ENCODE peak calls at places on chromosomes 11 and 22, in eight cellular contexts. One of them, this sample, is unnamed. For H3K27me3 and H3K9me3, the result is how much of the 10 kb centered on the place peaks cover.

GRCh38 chr11:111718436-111719325 is 47.5 kb downstream of the PPP2R1B start:
- DNase-seq in CD8-positive, alpha-beta T cell: no peak
- DNase-seq in stomach: peak
- DNase-seq in heart right ventricle: no peak
- DNase-seq in HepG2: peak
- DNase-seq in upper lobe of left lung: no peak
- DNase-seq in right lobe of liver: no peak
- DNase-seq in CD4-positive, CD25-positive, alpha-beta regulatory T cell: no peak
- DNase-seq in this sample: peak

GRCh38 chr22:26172389-26172990 is 3.2 kb downstream of the SEZ6L start:
- DNase-seq in CD8-positive, alpha-beta T cell: peak
- DNase-seq in right lobe of liver: peak
- DNase-seq in upper lobe of left lung: no peak
- DNase-seq in HepG2: peak
- DNase-seq in heart right ventricle: no peak
- DNase-seq in CD4-positive, CD25-positive, alpha-beta regulatory T cell: no peak
- DNase-seq in stomach: no peak
- DNase-seq in this sample: peak

GRCh38 chr11:76918941-76919386 is 58.2 kb downstream of the ACER3 start:
- DNase-seq in HepG2: peak
- DNase-seq in right lobe of liver: no peak
- DNase-seq in heart right ventricle: no peak
- DNase-seq in upper lobe of left lung: no peak
- DNase-seq in stomach: no peak
- DNase-seq in CD8-positive, alpha-beta T cell: no peak
- DNase-seq in CD4-positive, CD25-positive, alpha-beta regulatory T cell: no peak
- DNase-seq in this sample: peak

GRCh38 chr22:49186293-49186692 is 641.4 kb downstream of the BRD1 start:
- DNase-seq in CD8-positive, alpha-beta T cell: no peak
- DNase-seq in right lobe of liver: no peak
- DNase-seq in stomach: no peak
- DNase-seq in CD4-positive, CD25-positive, alpha-beta regulatory T cell: no peak
- DNase-seq in upper lobe of left lung: no peak
- DNase-seq in HepG2: no peak
- DNase-seq in heart right ventricle: no peak
- DNase-seq in this sample: no peak

GRCh38 chr22:33328789-33329296 is 270.7 kb upstream of the SYN3 start:
- DNase-seq in right lobe of liver: no peak
- DNase-seq in stomach: no peak
- DNase-seq in upper lobe of left lung: no peak
- DNase-seq in HepG2: peak
- DNase-seq in CD8-positive, alpha-beta T cell: no peak
- DNase-seq in heart right ventricle: no peak
- DNase-seq in CD4-positive, CD25-positive, alpha-beta regulatory T cell: no peak
- DNase-seq in this sample: no peak

GRCh38 chr22:38513063-38513462 is 7.0 kb upstream of the DDX17 start:
- DNase-seq in upper lobe of left lung: no peak
- DNase-seq in stomach: no peak
- DNase-seq in HepG2: peak
- DNase-seq in heart right ventricle: no peak
- DNase-seq in CD4-positive, CD25-positive, alpha-beta regulatory T cell: no peak
- DNase-seq in right lobe of liver: peak
- DNase-seq in CD8-positive, alpha-beta T cell: peak
- DNase-seq in this sample: no peak

GRCh38 chr11:30786392-30787120 is 200.4 kb upstream of the MPPED2 start:
- DNase-seq in heart right ventricle: no peak
- DNase-seq in CD8-positive, alpha-beta T cell: no peak
- DNase-seq in upper lobe of left lung: no peak
- DNase-seq in stomach: no peak
- DNase-seq in HepG2: peak
- DNase-seq in right lobe of liver: no peak
- DNase-seq in CD4-positive, CD25-positive, alpha-beta regulatory T cell: no peak
- DNase-seq in this sample: no peak

GRCh38 chr22:29328566-29329500 is 13.3 kb upstream of the RASL10A start:
- DNase-seq in CD8-positive, alpha-beta T cell: no peak
- DNase-seq in HepG2: no peak
- DNase-seq in stomach: no peak
- DNase-seq in right lobe of liver: no peak
- DNase-seq in upper lobe of left lung: no peak
- DNase-seq in CD4-positive, CD25-positive, alpha-beta regulatory T cell: no peak
- DNase-seq in heart right ventricle: no peak
- DNase-seq in this sample: no peak

GRCh38 chr22:46047841-46048595 is 71.1 kb upstream of the WNT7B start:
- DNase-seq in heart right ventricle: no peak
- DNase-seq in HepG2: no peak
- DNase-seq in stomach: peak
- DNase-seq in CD4-positive, CD25-positive, alpha-beta regulatory T cell: no peak
- DNase-seq in right lobe of liver: peak
- DNase-seq in CD8-positive, alpha-beta T cell: no peak
- DNase-seq in upper lobe of left lung: no peak
- DNase-seq in this sample: no peak

GRCh38 chr11:763549-764321 is 13.6 kb downstream of the GATD1 start:
- DNase-seq in right lobe of liver: no peak
- DNase-seq in CD8-positive, alpha-beta T cell: no peak
- DNase-seq in heart right ventricle: no peak
- DNase-seq in stomach: no peak
- DNase-seq in upper lobe of left lung: peak
- DNase-seq in CD4-positive, CD25-positive, alpha-beta regulatory T cell: no peak
- DNase-seq in HepG2: no peak
- DNase-seq in this sample: no peak

GRCh38 chr11:10823152-10823579 is 14.4 kb upstream of the EIF4G2 start:
- DNase-seq in CD4-positive, CD25-positive, alpha-beta regulatory T cell: no peak
- DNase-seq in upper lobe of left lung: no peak
- DNase-seq in right lobe of liver: no peak
- DNase-seq in HepG2: no peak
- DNase-seq in stomach: no peak
- DNase-seq in heart right ventricle: no peak
- DNase-seq in CD8-positive, alpha-beta T cell: no peak
- DNase-seq in this sample: no peak

GRCh38 chr22:32737811-32738210 is 63.7 kb upstream of the TIMP3 start:
- DNase-seq in CD4-positive, CD25-positive, alpha-beta regulatory T cell: no peak
- DNase-seq in stomach: no peak
- DNase-seq in upper lobe of left lung: no peak
- DNase-seq in HepG2: no peak
- DNase-seq in right lobe of liver: no peak
- DNase-seq in heart right ventricle: no peak
- DNase-seq in CD8-positive, alpha-beta T cell: no peak
- DNase-seq in this sample: no peak

GRCh38 chr11:23359297-23359696 is 499.0 kb upstream of the CCDC179 start:
- DNase-seq in upper lobe of left lung: no peak
- DNase-seq in CD4-positive, CD25-positive, alpha-beta regulatory T cell: no peak
- DNase-seq in heart right ventricle: no peak
- DNase-seq in right lobe of liver: no peak
- DNase-seq in CD8-positive, alpha-beta T cell: no peak
- DNase-seq in stomach: no peak
- DNase-seq in HepG2: peak
- DNase-seq in this sample: no peak

GRCh38 chr11:46710821-46711269 is 8.2 kb upstream of the F2 start:
- DNase-seq in CD8-positive, alpha-beta T cell: no peak
- DNase-seq in CD4-positive, CD25-positive, alpha-beta regulatory T cell: no peak
- DNase-seq in right lobe of liver: peak
- DNase-seq in upper lobe of left lung: no peak
- DNase-seq in HepG2: no peak
- DNase-seq in heart right ventricle: peak
- DNase-seq in stomach: no peak
- DNase-seq in this sample: no peak

GRCh38 chr22:47423266-47423665 is 660.8 kb downstream of the TBC1D22A start:
- DNase-seq in stomach: no peak
- DNase-seq in upper lobe of left lung: no peak
- DNase-seq in CD8-positive, alpha-beta T cell: no peak
- DNase-seq in right lobe of liver: no peak
- DNase-seq in HepG2: no peak
- DNase-seq in CD4-positive, CD25-positive, alpha-beta regulatory T cell: no peak
- DNase-seq in heart right ventricle: no peak
- DNase-seq in this sample: no peak

GRCh38 chr22:47421846-47422245 is 659.4 kb downstream of the TBC1D22A start:
- DNase-seq in right lobe of liver: no peak
- DNase-seq in heart right ventricle: no peak
- DNase-seq in CD8-positive, alpha-beta T cell: no peak
- DNase-seq in upper lobe of left lung: no peak
- DNase-seq in HepG2: no peak
- DNase-seq in CD4-positive, CD25-positive, alpha-beta regulatory T cell: no peak
- DNase-seq in stomach: no peak
- DNase-seq in this sample: no peak

GRCh38 chr22:47423861-47424820 is 661.7 kb downstream of the TBC1D22A start:
- DNase-seq in upper lobe of left lung: no peak
- DNase-seq in CD4-positive, CD25-positive, alpha-beta regulatory T cell: no peak
- DNase-seq in HepG2: no peak
- DNase-seq in heart right ventricle: no peak
- DNase-seq in CD8-positive, alpha-beta T cell: no peak
- DNase-seq in stomach: no peak
- DNase-seq in right lobe of liver: no peak
- DNase-seq in this sample: no peak

GRCh38 chr22:47420211-47420610 is 657.8 kb downstream of the TBC1D22A start:
- DNase-seq in CD8-positive, alpha-beta T cell: no peak
- DNase-seq in heart right ventricle: no peak
- DNase-seq in upper lobe of left lung: no peak
- DNase-seq in stomach: no peak
- DNase-seq in right lobe of liver: no peak
- DNase-seq in CD4-positive, CD25-positive, alpha-beta regulatory T cell: no peak
- DNase-seq in HepG2: no peak
- DNase-seq in this sample: no peak

DNA sequence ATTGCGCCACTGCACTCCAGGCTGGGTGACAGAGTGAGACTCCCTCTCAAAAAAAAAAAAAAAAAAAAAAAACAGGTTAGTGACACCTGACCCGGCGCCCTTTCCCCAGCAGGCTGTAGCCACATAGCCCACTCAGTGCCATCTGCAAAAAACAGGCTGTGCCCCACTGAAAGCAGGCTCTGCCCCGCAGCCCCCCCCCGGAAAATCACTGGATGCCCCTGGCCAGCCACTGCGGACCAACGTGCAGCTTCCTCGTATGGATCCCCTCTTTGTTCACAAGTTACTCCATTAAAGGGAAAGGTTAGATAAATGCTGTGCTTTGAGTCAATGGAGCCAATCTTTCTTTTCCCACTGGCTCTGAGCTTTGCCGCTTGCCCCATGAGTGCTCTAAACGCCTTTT is 660.3 kb downstream of the TBC1D22A start:
- DNase-seq in upper lobe of left lung: peak
- DNase-seq in heart right ventricle: no peak
- DNase-seq in right lobe of liver: no peak
- DNase-seq in HepG2: no peak
- DNase-seq in CD4-positive, CD25-positive, alpha-beta regulatory T cell: no peak
- DNase-seq in CD8-positive, alpha-beta T cell: no peak
- DNase-seq in stomach: no peak
- DNase-seq in this sample: no peak
- H3K27me3 ChIP-seq in upper lobe of left lung: under half
- H3K27me3 ChIP-seq in heart right ventricle: half or more
- H3K27me3 ChIP-seq in right lobe of liver: under half
- H3K27me3 ChIP-seq in HepG2: under half
- H3K27me3 ChIP-seq in CD4-positive, CD25-positive, alpha-beta regulatory T cell: under half
- H3K27me3 ChIP-seq in CD8-positive, alpha-beta T cell: under half
- H3K27me3 ChIP-seq in stomach: under half
- H3K27me3 ChIP-seq in this sample: under half

GRCh38 chr11:2649848-2650247 is 49.9 kb downstream of the KCNQ1OT1 start:
- DNase-seq in HepG2: no peak
- DNase-seq in stomach: no peak
- DNase-seq in right lobe of liver: no peak
- DNase-seq in upper lobe of left lung: no peak
- DNase-seq in heart right ventricle: no peak
- DNase-seq in CD8-positive, alpha-beta T cell: no peak
- DNase-seq in CD4-positive, CD25-positive, alpha-beta regulatory T cell: no peak
- DNase-seq in this sample: no peak

GRCh38 chr11:2649400-2649799 is 50.4 kb downstream of the KCNQ1OT1 start:
- DNase-seq in CD4-positive, CD25-positive, alpha-beta regulatory T cell: no peak
- DNase-seq in HepG2: no peak
- DNase-seq in right lobe of liver: no peak
- DNase-seq in stomach: no peak
- DNase-seq in heart right ventricle: no peak
- DNase-seq in upper lobe of left lung: no peak
- DNase-seq in CD8-positive, alpha-beta T cell: no peak
- DNase-seq in this sample: no peak

GRCh38 chr11:2645779-2646118 is 54.0 kb downstream of the KCNQ1OT1 start:
- DNase-seq in CD8-positive, alpha-beta T cell: no peak
- DNase-seq in upper lobe of left lung: no peak
- DNase-seq in CD4-positive, CD25-positive, alpha-beta regulatory T cell: no peak
- DNase-seq in heart right ventricle: no peak
- DNase-seq in right lobe of liver: no peak
- DNase-seq in HepG2: no peak
- DNase-seq in stomach: no peak
- DNase-seq in this sample: no peak

GRCh38 chr11:2647953-2648352 is 51.8 kb downstream of the KCNQ1OT1 start:
- DNase-seq in stomach: no peak
- DNase-seq in heart right ventricle: no peak
- DNase-seq in right lobe of liver: no peak
- DNase-seq in CD8-positive, alpha-beta T cell: no peak
- DNase-seq in HepG2: no peak
- DNase-seq in upper lobe of left lung: no peak
- DNase-seq in CD4-positive, CD25-positive, alpha-beta regulatory T cell: no peak
- DNase-seq in this sample: no peak

DNA sequence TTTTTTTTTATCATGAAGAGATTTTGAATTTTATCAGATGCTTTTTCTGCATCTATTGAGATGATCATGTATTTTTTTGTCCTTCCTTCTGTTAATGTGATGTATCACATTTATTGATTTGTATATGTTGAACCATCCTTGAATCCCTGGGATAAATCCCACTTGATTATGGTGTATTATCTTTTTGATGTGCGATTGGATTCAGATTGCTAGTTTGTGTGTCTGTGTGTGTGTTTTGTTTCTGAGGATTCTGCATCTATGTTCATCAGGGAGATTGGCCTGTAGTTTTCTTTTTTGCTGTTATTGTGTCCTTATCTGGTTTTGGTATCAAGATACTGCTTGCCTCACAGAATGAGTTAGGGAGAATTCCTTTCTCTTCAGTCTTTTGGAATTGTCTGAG is 52.6 kb downstream of the KCNQ1OT1 start:
- DNase-seq in HepG2: no peak
- DNase-seq in CD4-positive, CD25-positive, alpha-beta regulatory T cell: no peak
- DNase-seq in stomach: no peak
- DNase-seq in upper lobe of left lung: no peak
- DNase-seq in CD8-positive, alpha-beta T cell: no peak
- DNase-seq in right lobe of liver: no peak
- DNase-seq in heart right ventricle: no peak
- DNase-seq in this sample: no peak
- H3K9me3 ChIP-seq in HepG2: half or more
- H3K9me3 ChIP-seq in CD4-positive, CD25-positive, alpha-beta regulatory T cell: under half
- H3K9me3 ChIP-seq in stomach: half or more
- H3K9me3 ChIP-seq in upper lobe of left lung: half or more
- H3K9me3 ChIP-seq in CD8-positive, alpha-beta T cell: under half
- H3K9me3 ChIP-seq in right lobe of liver: under half
- H3K9me3 ChIP-seq in heart right ventricle: under half
- H3K9me3 ChIP-seq in this sample: under half

GRCh38 chr11:116581349-116581748 is 191.4 kb downstream of the BUD13 start:
- DNase-seq in CD4-positive, CD25-positive, alpha-beta regulatory T cell: no peak
- DNase-seq in HepG2: no peak
- DNase-seq in right lobe of liver: no peak
- DNase-seq in upper lobe of left lung: no peak
- DNase-seq in heart right ventricle: no peak
- DNase-seq in stomach: no peak
- DNase-seq in CD8-positive, alpha-beta T cell: no peak
- DNase-seq in this sample: no peak
- H3K4me3 ChIP-seq in CD4-positive, CD25-positive, alpha-beta regulatory T cell: no peak
- H3K4me3 ChIP-seq in HepG2: no peak
- H3K4me3 ChIP-seq in right lobe of liver: no peak
- H3K4me3 ChIP-seq in upper lobe of left lung: no peak
- H3K4me3 ChIP-seq in heart right ventricle: no peak
- H3K4me3 ChIP-seq in stomach: no peak
- H3K4me3 ChIP-seq in CD8-positive, alpha-beta T cell: no peak
- H3K4me3 ChIP-seq in this sample: no peak

DNA sequence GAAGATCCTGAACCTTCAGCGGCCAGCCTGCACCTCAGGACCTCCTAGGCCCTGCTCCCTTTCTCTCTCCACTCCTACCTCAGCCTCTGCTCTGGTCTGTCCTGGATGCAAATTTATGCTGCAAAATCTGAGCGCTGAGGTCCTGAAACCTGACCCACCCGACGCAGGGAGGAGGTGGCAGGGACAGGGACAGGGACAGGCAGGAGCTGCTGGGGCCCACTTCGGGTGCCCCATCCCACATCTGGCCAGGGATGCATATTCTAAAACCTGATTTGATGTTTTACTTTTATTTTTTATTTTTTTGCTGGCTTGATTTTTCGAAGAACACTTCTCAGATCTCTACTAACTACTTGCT is 571 bp upstream of the PVALB start:
- DNase-seq in right lobe of liver: no peak
- DNase-seq in upper lobe of left lung: no peak
- DNase-seq in CD8-positive, alpha-beta T cell: no peak
- DNase-seq in HepG2: no peak
- DNase-seq in stomach: no peak
- DNase-seq in CD4-positive, CD25-positive, alpha-beta regulatory T cell: no peak
- DNase-seq in heart right ventricle: no peak
- DNase-seq in this sample: no peak
- H3K27me3 ChIP-seq in right lobe of liver: under half
- H3K27me3 ChIP-seq in upper lobe of left lung: under half
- H3K27me3 ChIP-seq in CD8-positive, alpha-beta T cell: under half
- H3K27me3 ChIP-seq in HepG2: under half
- H3K27me3 ChIP-seq in stomach: half or more
- H3K27me3 ChIP-seq in CD4-positive, CD25-positive, alpha-beta regulatory T cell: under half
- H3K27me3 ChIP-seq in heart right ventricle: half or more
- H3K27me3 ChIP-seq in this sample: half or more